ENCODE peak calls at places on chromosomes 2 and 18, in eight cellular contexts. One of them, this sample, is unnamed.

GRCh38 chr2:120310136-120310535 is 35.8 kb upstream of the INHBB start:
- DNase-seq in sigmoid colon: no peak
- DNase-seq in ascending aorta: no peak
- DNase-seq in fibroblast of lung: no peak
- DNase-seq in HepG2: no peak
- DNase-seq in left lung: peak; percentile 28
- DNase-seq in H1: no peak
- DNase-seq in cardiac muscle cell: no peak
- DNase-seq in this sample: no peak

GRCh38 chr18:58901783-58902182 is 37.1 kb downstream of the ZNF532 start:
- DNase-seq in fibroblast of lung: no peak
- DNase-seq in HepG2: no peak
- DNase-seq in cardiac muscle cell: no peak
- DNase-seq in left lung: no peak
- DNase-seq in sigmoid colon: no peak
- DNase-seq in ascending aorta: no peak
- DNase-seq in H1: no peak
- DNase-seq in this sample: no peak

GRCh38 chr2:192025607-192026006 is 169.1 kb downstream of the TMEFF2 start:
- DNase-seq in ascending aorta: no peak
- DNase-seq in left lung: no peak
- DNase-seq in HepG2: no peak
- DNase-seq in sigmoid colon: no peak
- DNase-seq in cardiac muscle cell: no peak
- DNase-seq in H1: no peak
- DNase-seq in fibroblast of lung: no peak
- DNase-seq in this sample: no peak

GRCh38 chr2:42096869-42097591 is 49.2 kb downstream of the PKDCC start:
- DNase-seq in left lung: no peak
- DNase-seq in fibroblast of lung: no peak
- DNase-seq in sigmoid colon: no peak
- DNase-seq in HepG2: no peak
- DNase-seq in ascending aorta: no peak
- DNase-seq in cardiac muscle cell: no peak
- DNase-seq in H1: no peak
- DNase-seq in this sample: no peak

GRCh38 chr2:217994776-217995274 is 8.0 kb downstream of the TNS1 start:
- DNase-seq in cardiac muscle cell: peak; percentile 69
- DNase-seq in left lung: no peak
- DNase-seq in H1: no peak
- DNase-seq in sigmoid colon: no peak
- DNase-seq in ascending aorta: no peak
- DNase-seq in HepG2: no peak
- DNase-seq in fibroblast of lung: peak; percentile 70
- DNase-seq in this sample: no peak

GRCh38 chr18:44927127-44927849 is 246.6 kb downstream of the SETBP1 start:
- DNase-seq in fibroblast of lung: no peak
- DNase-seq in H1: no peak
- DNase-seq in left lung: no peak
- DNase-seq in HepG2: no peak
- DNase-seq in sigmoid colon: no peak
- DNase-seq in ascending aorta: no peak
- DNase-seq in cardiac muscle cell: no peak
- DNase-seq in this sample: no peak

GRCh38 chr2:147679664-147680502 is 164.9 kb upstream of the ACVR2A start:
- DNase-seq in sigmoid colon: no peak
- DNase-seq in HepG2: no peak
- DNase-seq in ascending aorta: no peak
- DNase-seq in cardiac muscle cell: no peak
- DNase-seq in fibroblast of lung: peak; percentile 17
- DNase-seq in H1: no peak
- DNase-seq in left lung: no peak
- DNase-seq in this sample: no peak

GRCh38 chr2:234500394-234501006 is 3.6 kb upstream of the ARL4C start:
- DNase-seq in sigmoid colon: no peak
- DNase-seq in HepG2: peak; percentile 66
- DNase-seq in ascending aorta: no peak
- DNase-seq in H1: no peak
- DNase-seq in fibroblast of lung: peak; percentile 75
- DNase-seq in left lung: no peak
- DNase-seq in cardiac muscle cell: peak; percentile 79
- DNase-seq in this sample: peak; percentile 49

GRCh38 chr2:101348851-101349250 is 38.5 kb downstream of the CREG2 start:
- DNase-seq in HepG2: peak; percentile 67
- DNase-seq in left lung: no peak
- DNase-seq in fibroblast of lung: no peak
- DNase-seq in cardiac muscle cell: no peak
- DNase-seq in sigmoid colon: no peak
- DNase-seq in ascending aorta: no peak
- DNase-seq in H1: no peak
- DNase-seq in this sample: no peak

GRCh38 chr2:175167076-175167791 is 769 bp downstream of the ATF2 start:
- DNase-seq in fibroblast of lung: peak; percentile 34
- DNase-seq in cardiac muscle cell: peak; percentile 55
- DNase-seq in ascending aorta: no peak
- DNase-seq in H1: no peak
- DNase-seq in HepG2: peak; percentile 40
- DNase-seq in left lung: peak; percentile 80
- DNase-seq in sigmoid colon: no peak
- DNase-seq in this sample: peak; percentile 1

GRCh38 chr18:36297419-36298112 is at the start of gene FHOD3:
- DNase-seq in HepG2: no peak
- DNase-seq in left lung: peak; percentile 80
- DNase-seq in fibroblast of lung: peak; percentile 28
- DNase-seq in cardiac muscle cell: peak; percentile 88
- DNase-seq in H1: no peak
- DNase-seq in sigmoid colon: peak; percentile 76
- DNase-seq in ascending aorta: no peak
- DNase-seq in this sample: no peak

GRCh38 chr18:28161608-28162599 is 15.0 kb downstream of the CDH2 start:
- DNase-seq in sigmoid colon: no peak
- DNase-seq in cardiac muscle cell: no peak
- DNase-seq in ascending aorta: no peak
- DNase-seq in left lung: no peak
- DNase-seq in H1: no peak
- DNase-seq in HepG2: peak; percentile 46
- DNase-seq in fibroblast of lung: no peak
- DNase-seq in this sample: no peak

GRCh38 chr2:236642584-236643291 is 73.1 kb downstream of the ACKR3 start:
- DNase-seq in fibroblast of lung: peak; percentile 99
- DNase-seq in H1: peak; percentile 33
- DNase-seq in HepG2: peak; percentile 18
- DNase-seq in ascending aorta: peak; percentile 93
- DNase-seq in left lung: no peak
- DNase-seq in sigmoid colon: peak; percentile 98
- DNase-seq in cardiac muscle cell: peak; percentile 98
- DNase-seq in this sample: no peak

GRCh38 chr18:45957100-45957499 is 10.0 kb downstream of the EPG5 start:
- DNase-seq in left lung: no peak
- DNase-seq in ascending aorta: no peak
- DNase-seq in HepG2: no peak
- DNase-seq in cardiac muscle cell: peak; percentile 45
- DNase-seq in fibroblast of lung: peak; percentile 82
- DNase-seq in H1: no peak
- DNase-seq in sigmoid colon: no peak
- DNase-seq in this sample: no peak

GRCh38 chr2:68000170-68000825 is 62.5 kb downstream of the C1D start:
- DNase-seq in cardiac muscle cell: no peak
- DNase-seq in sigmoid colon: no peak
- DNase-seq in H1: no peak
- DNase-seq in left lung: no peak
- DNase-seq in ascending aorta: no peak
- DNase-seq in fibroblast of lung: no peak
- DNase-seq in HepG2: no peak
- DNase-seq in this sample: no peak

GRCh38 chr2:67514515-67514914 is 117.4 kb downstream of the ETAA1 start:
- DNase-seq in ascending aorta: no peak
- DNase-seq in sigmoid colon: no peak
- DNase-seq in left lung: no peak
- DNase-seq in cardiac muscle cell: no peak
- DNase-seq in HepG2: no peak
- DNase-seq in fibroblast of lung: peak; percentile 84
- DNase-seq in H1: no peak
- DNase-seq in this sample: no peak

GRCh38 chr18:7616661-7617060 is 49.5 kb downstream of the PTPRM start:
- DNase-seq in fibroblast of lung: no peak
- DNase-seq in HepG2: no peak
- DNase-seq in H1: no peak
- DNase-seq in cardiac muscle cell: peak; percentile 50
- DNase-seq in left lung: no peak
- DNase-seq in sigmoid colon: peak; percentile 93
- DNase-seq in ascending aorta: no peak
- DNase-seq in this sample: no peak

GRCh38 chr2:112048887-112049286 is 6.2 kb upstream of the TMEM87B start:
- DNase-seq in ascending aorta: no peak
- DNase-seq in cardiac muscle cell: peak; percentile 78
- DNase-seq in HepG2: peak; percentile 71
- DNase-seq in sigmoid colon: no peak
- DNase-seq in fibroblast of lung: peak; percentile 84
- DNase-seq in left lung: no peak
- DNase-seq in H1: no peak
- DNase-seq in this sample: no peak

GRCh38 chr18:10751711-10752110 is 225.9 kb downstream of the NAPG start:
- DNase-seq in sigmoid colon: no peak
- DNase-seq in cardiac muscle cell: peak; percentile 36
- DNase-seq in HepG2: no peak
- DNase-seq in H1: no peak
- DNase-seq in left lung: no peak
- DNase-seq in fibroblast of lung: no peak
- DNase-seq in ascending aorta: no peak
- DNase-seq in this sample: no peak

GRCh38 chr18:10755855-10756254 is 230.0 kb downstream of the NAPG start:
- DNase-seq in left lung: no peak
- DNase-seq in fibroblast of lung: no peak
- DNase-seq in sigmoid colon: no peak
- DNase-seq in ascending aorta: no peak
- DNase-seq in cardiac muscle cell: no peak
- DNase-seq in HepG2: no peak
- DNase-seq in H1: no peak
- DNase-seq in this sample: no peak

GRCh38 chr18:10752407-10752806 is 226.6 kb downstream of the NAPG start:
- DNase-seq in ascending aorta: no peak
- DNase-seq in fibroblast of lung: peak; percentile 13
- DNase-seq in H1: no peak
- DNase-seq in HepG2: no peak
- DNase-seq in cardiac muscle cell: peak; percentile 11
- DNase-seq in sigmoid colon: no peak
- DNase-seq in left lung: no peak
- DNase-seq in this sample: no peak

GRCh38 chr18:10757349-10757748 is 231.5 kb downstream of the NAPG start:
- DNase-seq in left lung: no peak
- DNase-seq in ascending aorta: no peak
- DNase-seq in HepG2: no peak
- DNase-seq in H1: no peak
- DNase-seq in fibroblast of lung: no peak
- DNase-seq in sigmoid colon: no peak
- DNase-seq in cardiac muscle cell: no peak
- DNase-seq in this sample: no peak

GRCh38 chr18:10754128-10754527 is 228.3 kb downstream of the NAPG start:
- DNase-seq in left lung: no peak
- DNase-seq in sigmoid colon: no peak
- DNase-seq in ascending aorta: no peak
- DNase-seq in cardiac muscle cell: no peak
- DNase-seq in H1: no peak
- DNase-seq in fibroblast of lung: no peak
- DNase-seq in HepG2: no peak
- DNase-seq in this sample: no peak
- TF ChIP-seq CTCF in left lung: no peak
- TF ChIP-seq CTCF in sigmoid colon: no peak
- TF ChIP-seq CTCF in ascending aorta: no peak
- TF ChIP-seq CTCF in cardiac muscle cell: no peak
- TF ChIP-seq CTCF in H1: peak; percentile 30
- TF ChIP-seq CTCF in fibroblast of lung: no peak
- TF ChIP-seq CTCF in HepG2: peak; percentile 7
- TF ChIP-seq CTCF in this sample: no peak

GRCh38 chr2:5697554-5697953 is 5.4 kb downstream of the SOX11 start:
- DNase-seq in cardiac muscle cell: no peak
- DNase-seq in sigmoid colon: no peak
- DNase-seq in left lung: no peak
- DNase-seq in HepG2: no peak
- DNase-seq in fibroblast of lung: no peak
- DNase-seq in ascending aorta: no peak
- DNase-seq in H1: no peak
- DNase-seq in this sample: no peak
- H3K4me3 ChIP-seq in cardiac muscle cell: peak overlapping the region; percentile 91
- H3K4me3 ChIP-seq in sigmoid colon: peak overlapping the region; percentile 61
- H3K4me3 ChIP-seq in left lung: no peak overlapping the region
- H3K4me3 ChIP-seq in HepG2: no peak overlapping the region
- H3K4me3 ChIP-seq in fibroblast of lung: peak overlapping the region; percentile 74
- H3K4me3 ChIP-seq in ascending aorta: peak overlapping the region; percentile 57
- H3K4me3 ChIP-seq in H1: peak overlapping the region; percentile 100
- H3K4me3 ChIP-seq in this sample: no peak overlapping the region

GRCh38 chr2:158890296-158890905 is 78.0 kb upstream of the TANC1 start:
- DNase-seq in ascending aorta: no peak
- DNase-seq in fibroblast of lung: no peak
- DNase-seq in sigmoid colon: no peak
- DNase-seq in cardiac muscle cell: no peak
- DNase-seq in H1: no peak
- DNase-seq in HepG2: no peak
- DNase-seq in left lung: no peak
- DNase-seq in this sample: no peak
- H3K4me1 ChIP-seq in ascending aorta: no peaks in the 10 kb centered on the region
- H3K4me1 ChIP-seq in fibroblast of lung: no peaks in the 10 kb centered on the region
- H3K4me1 ChIP-seq in sigmoid colon: peaks cover 5% of the 10 kb centered on the region
- H3K4me1 ChIP-seq in cardiac muscle cell: no peaks in the 10 kb centered on the region
- H3K4me1 ChIP-seq in H1: no peaks in the 10 kb centered on the region
- H3K4me1 ChIP-seq in HepG2: peaks cover under 1% of the 10 kb centered on the region
- H3K4me1 ChIP-seq in left lung: no peaks in the 10 kb centered on the region
- H3K4me1 ChIP-seq in this sample: peaks cover 62% of the 10 kb centered on the region

DNA sequence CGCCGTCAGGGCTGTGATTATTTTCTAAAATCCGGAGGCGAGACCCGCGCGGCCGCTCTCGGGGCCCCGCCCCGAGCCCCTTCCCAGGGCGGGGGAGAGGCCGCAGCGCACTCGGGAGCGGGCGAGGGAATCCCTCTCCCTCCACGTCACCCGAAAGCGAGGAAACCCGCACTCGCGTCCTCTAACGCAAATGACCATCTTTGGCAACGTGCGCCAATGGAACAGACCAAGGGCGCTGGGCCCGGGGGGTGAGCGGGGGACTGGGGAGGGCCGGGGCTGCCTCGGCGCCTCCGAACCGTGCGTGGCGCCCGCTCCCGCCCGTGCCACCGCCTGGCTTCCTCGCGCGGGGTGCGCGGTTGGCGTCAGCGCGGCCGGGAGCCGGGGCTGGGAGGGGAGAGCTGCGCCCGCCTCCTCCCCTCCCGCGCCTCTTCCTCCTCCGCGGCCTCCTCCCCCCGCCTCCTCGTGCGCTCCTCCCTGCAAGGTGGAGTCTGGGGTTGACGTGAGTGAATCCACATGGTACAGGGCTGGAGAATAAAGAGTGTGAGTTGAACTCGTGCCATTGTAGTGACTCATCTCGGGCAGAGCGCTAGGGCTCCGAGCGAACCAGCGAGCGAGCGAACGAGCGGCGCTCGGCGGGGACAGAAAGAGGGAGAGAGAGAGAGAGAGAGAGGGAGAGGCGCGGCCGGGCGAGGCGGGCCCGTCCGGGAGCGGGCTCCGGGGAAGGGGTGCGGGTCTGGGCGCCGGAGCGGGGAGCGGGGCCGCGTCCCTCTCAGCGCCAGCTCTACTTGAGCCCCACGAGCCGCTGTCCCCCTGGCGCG is at the start of gene FOSL2:
- DNase-seq in H1: peak; percentile 81
- DNase-seq in cardiac muscle cell: peak; percentile 100
- DNase-seq in left lung: peak; percentile 98
- DNase-seq in ascending aorta: peak; percentile 94
- DNase-seq in fibroblast of lung: peak; percentile 100
- DNase-seq in HepG2: peak; percentile 100
- DNase-seq in sigmoid colon: peak; percentile 99
- DNase-seq in this sample: peak; percentile 87
- TF ChIP-seq CTCF in H1: no peak
- TF ChIP-seq CTCF in cardiac muscle cell: no peak
- TF ChIP-seq CTCF in left lung: no peak
- TF ChIP-seq CTCF in ascending aorta: no peak
- TF ChIP-seq CTCF in fibroblast of lung: no peak
- TF ChIP-seq CTCF in HepG2: peak; percentile 36
- TF ChIP-seq CTCF in sigmoid colon: no peak
- TF ChIP-seq CTCF in this sample: no peak